ENCODE peak calls at places on chromosomes 2 and 18, in six cellular contexts. J is heart right ventricle, T is psoas muscle, S is tibial nerve, L is cardiac muscle cell, C is heart left ventricle. G is an unnamed sample.

GRCh38 chr18:22466608-22467390 is 49.1 kb upstream of the CTAGE1 start:
- DNase-seq in J (peak; percentile 56), T (no peak), S (no peak), L (peak; percentile 67), C (no peak), G (no peak)

GRCh38 chr2:61396005-61396404 is 74.9 kb downstream of the USP34 start:
- DNase-seq in J (no peak), T (no peak), S (no peak), L (peak; percentile 25), C (no peak), G (no peak)

GRCh38 chr2:20110876-20111275 is 59.4 kb upstream of the LAPTM4A start:
- DNase-seq in J (no peak), T (no peak), S (no peak), L (no peak), C (no peak), G (no peak)

GRCh38 chr2:100870652-100871531 is 51.0 kb downstream of the NPAS2 start:
- DNase-seq in J (no peak), T (no peak), S (no peak), L (no peak), C (no peak), G (no peak)

GRCh38 chr18:13564579-13564978 is 161.8 kb downstream of the FAM210A start:
- DNase-seq in J (peak; percentile 76), T (no peak), S (peak; percentile 40), L (no peak), C (peak; percentile 69), G (no peak)

GRCh38 chr2:199922856-199923255 is 11.8 kb downstream of the C2orf69 start:
- DNase-seq in J (no peak), T (no peak), S (no peak), L (no peak), C (no peak), G (no peak)

GRCh38 chr2:42964444-42965081 is 172.2 kb upstream of the HAAO start:
- DNase-seq in J (peak; percentile 57), T (peak; percentile 94), S (peak; percentile 57), L (peak; percentile 97), C (peak; percentile 70), G (peak; percentile 66)

GRCh38 chr2:109031481-109032228 is 42.6 kb upstream of the EDAR start:
- DNase-seq in J (peak; percentile 14), T (peak; percentile 58), S (peak; percentile 14), L (peak; percentile 84), C (peak; percentile 32), G (no peak)

GRCh38 chr2:195706161-195706900 is 49.3 kb downstream of the SLC39A10 start:
- DNase-seq in J (no peak), T (no peak), S (no peak), L (peak; percentile 48), C (no peak), G (no peak)

GRCh38 chr2:128379021-128380005 is 60.6 kb upstream of the HS6ST1 start:
- DNase-seq in J (peak; percentile 28), T (no peak), S (peak; percentile 68), L (peak; percentile 100), C (peak; percentile 45), G (no peak)

DNA sequence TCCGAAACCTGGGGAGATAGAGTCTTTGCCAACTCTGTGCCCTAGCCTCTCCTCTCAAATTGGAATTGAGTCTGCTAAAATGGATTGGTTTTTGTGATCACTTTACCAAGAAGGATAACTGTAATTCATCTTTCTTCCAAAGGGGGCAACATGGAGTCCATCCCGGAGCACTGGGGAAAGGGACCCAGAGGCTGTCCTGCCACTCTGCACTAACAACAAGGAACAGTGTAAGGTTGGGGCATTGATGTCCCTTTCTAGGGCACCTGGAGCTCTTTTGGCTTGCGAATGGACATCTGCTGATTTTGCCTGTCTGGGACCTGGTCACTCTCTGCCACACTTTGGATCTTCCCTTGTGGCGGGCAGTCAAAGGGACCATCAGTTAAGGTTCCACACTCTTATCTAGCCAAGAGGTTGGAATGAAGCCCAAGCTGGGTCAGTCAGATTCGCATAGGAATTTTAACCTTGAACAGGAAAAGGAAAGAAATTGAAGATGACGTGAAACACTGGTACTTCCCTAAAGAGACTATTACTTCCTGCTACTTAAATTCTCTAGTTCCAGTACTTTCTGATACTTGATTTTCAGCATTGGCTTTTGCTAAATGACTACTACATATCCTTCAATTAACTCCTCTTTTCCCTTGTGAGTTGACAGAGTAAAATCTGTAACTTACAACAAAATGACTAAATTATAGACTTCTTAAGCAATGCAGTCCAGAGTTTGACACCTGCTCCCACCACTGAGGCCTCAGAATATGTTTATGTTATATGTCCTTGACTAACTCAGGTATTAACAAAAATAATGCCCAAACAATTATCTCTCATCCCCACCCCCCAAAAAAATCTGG is 64.7 kb upstream of the KLF7 start:
- DNase-seq in J (no peak), T (no peak), S (no peak), L (peak; percentile 41), C (no peak), G (no peak)
- H3K4me1 ChIP-seq in J (peaks cover 25% of the 10 kb centered on the region), T (peaks cover 20% of the 10 kb centered on the region), S (peaks cover 26% of the 10 kb centered on the region), L (no peaks in the 10 kb centered on the region), C (peaks cover 21% of the 10 kb centered on the region), G (peaks cover 17% of the 10 kb centered on the region)

DNA sequence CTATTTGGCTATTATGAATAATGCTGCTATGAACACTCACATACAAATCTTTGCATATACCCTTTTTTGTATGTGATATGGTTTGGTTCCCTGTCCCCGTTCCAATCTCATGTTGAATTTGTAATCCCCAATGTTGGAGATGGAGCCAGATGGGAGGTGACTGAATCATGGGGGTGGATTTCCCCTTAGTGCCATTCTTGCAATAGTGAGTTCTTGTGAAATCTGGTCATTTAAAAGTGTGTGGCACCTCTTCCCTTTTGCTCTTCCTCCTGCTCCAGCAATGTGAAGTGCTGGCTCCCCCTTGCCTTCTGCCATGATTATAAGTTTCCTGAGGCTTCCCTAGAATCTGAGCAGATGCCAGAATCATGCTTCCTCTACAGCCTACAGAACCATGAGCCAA is 75.4 kb downstream of the COBLL1 start:
- DNase-seq in J (no peak), T (no peak), S (no peak), L (no peak), C (no peak), G (no peak)
- H3K4me1 ChIP-seq in J (no peaks in the 10 kb centered on the region), T (no peaks in the 10 kb centered on the region), S (peaks cover 5% of the 10 kb centered on the region), L (peaks cover 7% of the 10 kb centered on the region), C (peaks cover 8% of the 10 kb centered on the region), G (no peaks in the 10 kb centered on the region)

DNA sequence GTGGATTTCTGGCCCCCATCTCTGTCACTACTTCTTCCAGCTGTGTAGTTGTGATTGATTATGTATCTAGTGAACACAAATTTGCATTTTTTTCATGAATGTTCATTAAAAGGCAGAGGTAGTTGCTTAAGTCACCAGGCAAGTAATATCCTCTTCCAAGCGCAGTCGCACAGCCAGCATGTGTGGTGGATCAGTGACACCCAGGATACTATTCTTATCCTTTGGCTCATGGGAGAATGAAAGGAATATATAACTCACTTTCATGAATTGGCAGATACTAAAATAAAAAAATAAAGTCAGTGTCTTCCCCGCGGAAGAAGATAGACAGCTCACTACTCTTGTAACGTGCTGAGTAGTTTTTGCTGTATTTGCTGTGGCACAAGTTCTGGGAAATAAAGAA is 387.8 kb downstream of the CDH7 start:
- DNase-seq in J (peak; percentile 16), T (no peak), S (no peak), L (no peak), C (no peak), G (no peak)
- H3K4me1 ChIP-seq in J (no peaks in the 10 kb centered on the region), T (no peaks in the 10 kb centered on the region), S (no peaks in the 10 kb centered on the region), L (no peaks in the 10 kb centered on the region), C (no peaks in the 10 kb centered on the region), G (no peaks in the 10 kb centered on the region)

GRCh38 chr2:188695953-188696352 is 278.2 kb upstream of the COL3A1 start:
- DNase-seq in J (no peak), T (no peak), S (no peak), L (peak; percentile 89), C (no peak), G (no peak)

GRCh38 chr2:188693771-188694170 is 280.4 kb upstream of the COL3A1 start:
- DNase-seq in J (no peak), T (no peak), S (no peak), L (no peak), C (no peak), G (no peak)

DNA sequence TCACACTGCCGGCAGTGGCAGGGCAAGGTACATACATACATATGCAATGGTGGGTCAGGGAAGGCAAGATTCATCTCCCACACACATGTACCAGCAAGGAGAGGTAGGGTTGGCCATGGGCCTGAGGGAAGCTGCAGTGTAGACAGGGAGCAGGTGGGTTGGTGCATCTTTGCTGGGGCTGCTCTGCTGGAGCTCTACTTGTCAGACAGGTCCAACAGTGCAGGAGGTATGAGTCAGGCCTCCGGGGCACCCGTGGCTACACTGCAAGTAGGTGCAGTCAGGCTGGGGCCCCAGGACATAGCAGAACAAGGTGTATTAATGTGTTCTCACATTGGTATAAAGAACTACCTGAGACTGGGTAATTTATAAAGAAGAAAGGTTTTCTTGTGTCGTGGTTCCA is 281.1 kb upstream of the COL3A1 start:
- DNase-seq in J (no peak), T (peak; percentile 22), S (no peak), L (no peak), C (no peak), G (no peak)
- H3K4me1 ChIP-seq in J (no peaks in the 10 kb centered on the region), T (no peaks in the 10 kb centered on the region), S (no peaks in the 10 kb centered on the region), L (no peaks in the 10 kb centered on the region), C (no peaks in the 10 kb centered on the region), G (no peaks in the 10 kb centered on the region)

GRCh38 chr2:24350826-24351626 is 9.3 kb downstream of the ITSN2 start:
- DNase-seq in J (no peak), T (no peak), S (no peak), L (no peak), C (no peak), G (no peak)

GRCh38 chr2:24353364-24353763 is 7.0 kb downstream of the ITSN2 start:
- DNase-seq in J (no peak), T (no peak), S (no peak), L (no peak), C (no peak), G (no peak)

GRCh38 chr2:24351627-24351938 is 8.8 kb downstream of the ITSN2 start:
- DNase-seq in J (no peak), T (no peak), S (no peak), L (no peak), C (no peak), G (no peak)

GRCh38 chr2:24352664-24353063 is 7.7 kb downstream of the ITSN2 start:
- DNase-seq in J (no peak), T (no peak), S (no peak), L (peak; percentile 24), C (no peak), G (no peak)

GRCh38 chr2:24351981-24352380 is 8.4 kb downstream of the ITSN2 start:
- DNase-seq in J (no peak), T (no peak), S (no peak), L (no peak), C (no peak), G (no peak)
- H3K4me1 ChIP-seq in J (peaks cover 62% of the 10 kb centered on the region), T (peaks cover 62% of the 10 kb centered on the region), S (peaks cover 67% of the 10 kb centered on the region), L (peaks cover 29% of the 10 kb centered on the region), C (peaks cover 44% of the 10 kb centered on the region), G (peaks cover 29% of the 10 kb centered on the region)

G was measured in thoracic aorta.